ENCODE peak calls at places on chromosomes 13 and 19, in seven cellular contexts. W is progenitor cell of endocrine pancreas, E is ovary, M is fibroblast of lung, D is Calu3, X is foreskin fibroblast, B is GM13977. A is an unnamed sample.

GRCh38 chr19:28396259-28396940 is 816.6 kb downstream of the UQCRFS1 start:
- DNase-seq in X (no peak), B (no peak), D (no peak), W (no peak), M (no peak), E (no peak), A (no peak)

GRCh38 chr13:31742102-31742695 is 2.9 kb downstream of the RXFP2 start:
- DNase-seq in E (peak), D (peak), B (peak), W (peak), X (peak), M (peak), A (no peak)

GRCh38 chr13:40370662-40371061 is 295.8 kb downstream of the FOXO1 start:
- DNase-seq in X (no peak), E (no peak), B (no peak), D (no peak), W (no peak), M (no peak), A (no peak)

GRCh38 chr19:45352914-45353796 is 12.6 kb downstream of the KLC3 start:
- DNase-seq in W (no peak), D (no peak), E (no peak), M (no peak), B (no peak), X (no peak), A (no peak)

GRCh38 chr13:51684076-51684475 is 99.8 kb downstream of the WDFY2 start:
- DNase-seq in W (no peak), X (peak), B (no peak), M (no peak), E (no peak), D (no peak), A (no peak)

GRCh38 chr13:65744761-65745160 is 1485.4 kb downstream of the PCDH9 start:
- DNase-seq in W (no peak), M (peak), X (no peak), E (no peak), B (no peak), D (no peak), A (peak)

GRCh38 chr13:33026489-33027152 is 10.4 kb downstream of the KL start:
- DNase-seq in M (no peak), W (no peak), E (no peak), D (no peak), B (no peak), X (no peak), A (no peak)

GRCh38 chr19:52307275-52307674 is 10.3 kb downstream of the ZNF480 start:
- DNase-seq in X (peak), W (no peak), E (no peak), M (peak), B (no peak), D (no peak), A (no peak)

GRCh38 chr13:80524447-80525215 is 183.7 kb upstream of the SPRY2 start:
- DNase-seq in B (no peak), W (no peak), E (no peak), D (no peak), M (peak), X (peak), A (no peak)

GRCh38 chr19:54209748-54210494 is 9.3 kb downstream of the RPS9 start:
- DNase-seq in W (no peak), E (peak), M (peak), X (peak), D (peak), B (no peak), A (peak)

GRCh38 chr19:14375055-14375581 is 6.1 kb upstream of the ADGRE5 start:
- DNase-seq in E (no peak), M (no peak), X (no peak), W (no peak), B (peak), D (no peak), A (no peak)

GRCh38 chr13:77136902-77137420 is 110.0 kb upstream of the FBXL3 start:
- DNase-seq in W (no peak), D (no peak), B (no peak), M (peak), X (peak), E (no peak), A (peak)

GRCh38 chr13:71722206-71722605 is 144.8 kb downstream of the DACH1 start:
- DNase-seq in E (no peak), B (no peak), W (no peak), D (no peak), X (no peak), M (no peak), A (no peak)

GRCh38 chr19:38699027-38699346 is 45.3 kb downstream of the CAPN12 start:
- DNase-seq in D (no peak), B (no peak), W (no peak), X (no peak), M (no peak), E (no peak), A (no peak)

GRCh38 chr19:58545286-58546068 is 1.6 kb downstream of the TRIM28 start:
- DNase-seq in B (no peak), W (no peak), M (no peak), D (no peak), X (no peak), E (no peak), A (no peak)

GRCh38 chr13:54975676-54976075 is 1947.1 kb downstream of the OLFM4 start:
- DNase-seq in W (no peak), D (no peak), B (no peak), X (no peak), E (no peak), M (no peak), A (no peak)

GRCh38 chr19:42479736-42480135 is 37.0 kb upstream of the CXCL17 start:
- DNase-seq in X (no peak), D (no peak), B (no peak), M (no peak), E (no peak), W (no peak), A (no peak)

GRCh38 chr19:27773318-27774094 is 1439.4 kb downstream of the UQCRFS1 start:
- DNase-seq in D (no peak), B (no peak), X (no peak), E (no peak), W (no peak), M (no peak), A (no peak)

GRCh38 chr13:41241626-41242025 is 21.8 kb downstream of the MTRF1 start:
- DNase-seq in W (no peak), X (no peak), M (no peak), D (no peak), E (no peak), B (no peak), A (no peak)

GRCh38 chr13:32427852-32428580 is at the start of gene N4BP2L1:
- DNase-seq in B (peak), M (peak), X (no peak), D (peak), W (peak), E (peak), A (no peak)

GRCh38 chr19:56751078-56751489 is 79.5 kb upstream of the ZNF835 start:
- DNase-seq in W (no peak), E (peak), B (no peak), D (no peak), M (no peak), X (no peak), A (no peak)

GRCh38 chr13:19618925-19619324 is 14.5 kb upstream of the MPHOSPH8 start:
- DNase-seq in D (peak), M (peak), E (no peak), X (peak), B (peak), W (no peak), A (no peak)

GRCh38 chr13:33279898-33280549 is 5.5 kb downstream of the STARD13 start:
- DNase-seq in E (no peak), X (peak), B (no peak), D (peak), W (no peak), M (peak), A (no peak)

GRCh38 chr13:100707818-100708740 is 33.5 kb upstream of the TMTC4 start:
- DNase-seq in M (no peak), D (no peak), E (no peak), B (no peak), W (no peak), X (no peak), A (no peak)

GRCh38 chr13:110319397-110319773 is 12.3 kb downstream of the COL4A2 start:
- DNase-seq in M (no peak), W (no peak), E (no peak), X (no peak), D (no peak), B (no peak), A (no peak)

GRCh38 chr13:80871481-80871880 is 530.6 kb upstream of the SPRY2 start:
- DNase-seq in E (no peak), W (no peak), B (no peak), M (peak), D (no peak), X (peak), A (no peak)

GRCh38 chr13:106398289-106398688 is 137.2 kb downstream of the EFNB2 start:
- DNase-seq in D (no peak), M (no peak), B (no peak), E (no peak), W (no peak), X (no peak), A (no peak)

GRCh38 chr19:14070268-14071050 is 2.1 kb upstream of the MISP3 start:
- DNase-seq in B (no peak), D (no peak), X (no peak), W (no peak), E (no peak), M (no peak), A (no peak)

GRCh38 chr13:50513528-50513863 is 330.0 kb downstream of the DLEU7 start:
- DNase-seq in D (no peak), X (no peak), W (no peak), E (no peak), M (no peak), B (no peak), A (no peak)

GRCh38 chr13:100275746-100276145 is 186.9 kb downstream of the PCCA start:
- DNase-seq in X (no peak), D (no peak), W (no peak), E (no peak), B (no peak), M (no peak), A (no peak)

GRCh38 chr13:18235756-18236527 is 945.7 kb downstream of the TUBA3C start:
- DNase-seq in M (no peak), D (no peak), B (no peak), E (no peak), W (no peak), X (no peak), A (no peak)

GRCh38 chr19:42268142-42268703 is 829 bp upstream of the CIC start:
- DNase-seq in B (peak), D (peak), W (peak), E (peak), M (peak), X (peak), A (peak)

GRCh38 chr19:23116802-23117571 is at the start of gene ZNF730:
- DNase-seq in X (peak), W (peak), B (peak), M (peak), E (peak), D (no peak), A (peak)

GRCh38 chr13:19674898-19675297 is 41.4 kb downstream of the MPHOSPH8 start:
- DNase-seq in M (no peak), D (no peak), X (no peak), W (no peak), E (no peak), B (no peak), A (no peak)

GRCh38 chr13:31947105-31947504 is 84.5 kb upstream of the FRY start:
- DNase-seq in B (no peak), M (no peak), X (no peak), E (no peak), D (no peak), W (no peak), A (no peak)

GRCh38 chr13:40981949-40982348 is 37.2 kb downstream of the ELF1 start:
- DNase-seq in E (no peak), X (no peak), B (no peak), D (no peak), M (no peak), W (no peak), A (no peak)

GRCh38 chr19:39413903-39414608 is 1.6 kb downstream of the PLEKHG2 start:
- DNase-seq in B (no peak), D (peak), W (no peak), M (peak), X (no peak), E (peak), A (no peak)

GRCh38 chr13:49641810-49642291 is 13.5 kb downstream of the ARL11 start:
- DNase-seq in W (no peak), B (no peak), D (no peak), X (peak), M (peak), E (no peak), A (peak)

GRCh38 chr13:104571161-104571889 is 1505.1 kb upstream of the SLC10A2 start:
- DNase-seq in M (peak), D (peak), B (no peak), W (peak), E (no peak), X (peak), A (peak)
- TF ChIP-seq CTCF in M (peak), D (no peak), B (peak), W (peak), E (no peak), X (peak), A (peak)

GRCh38 chr19:19643158-19644053 is at the start of gene GMIP:
- DNase-seq in D (peak), B (peak), M (peak), W (peak), E (peak), X (peak), A (no peak)
- TF ChIP-seq CTCF in D (peak), B (peak), M (peak), W (peak), E (peak), X (peak), A (peak)

DNA sequence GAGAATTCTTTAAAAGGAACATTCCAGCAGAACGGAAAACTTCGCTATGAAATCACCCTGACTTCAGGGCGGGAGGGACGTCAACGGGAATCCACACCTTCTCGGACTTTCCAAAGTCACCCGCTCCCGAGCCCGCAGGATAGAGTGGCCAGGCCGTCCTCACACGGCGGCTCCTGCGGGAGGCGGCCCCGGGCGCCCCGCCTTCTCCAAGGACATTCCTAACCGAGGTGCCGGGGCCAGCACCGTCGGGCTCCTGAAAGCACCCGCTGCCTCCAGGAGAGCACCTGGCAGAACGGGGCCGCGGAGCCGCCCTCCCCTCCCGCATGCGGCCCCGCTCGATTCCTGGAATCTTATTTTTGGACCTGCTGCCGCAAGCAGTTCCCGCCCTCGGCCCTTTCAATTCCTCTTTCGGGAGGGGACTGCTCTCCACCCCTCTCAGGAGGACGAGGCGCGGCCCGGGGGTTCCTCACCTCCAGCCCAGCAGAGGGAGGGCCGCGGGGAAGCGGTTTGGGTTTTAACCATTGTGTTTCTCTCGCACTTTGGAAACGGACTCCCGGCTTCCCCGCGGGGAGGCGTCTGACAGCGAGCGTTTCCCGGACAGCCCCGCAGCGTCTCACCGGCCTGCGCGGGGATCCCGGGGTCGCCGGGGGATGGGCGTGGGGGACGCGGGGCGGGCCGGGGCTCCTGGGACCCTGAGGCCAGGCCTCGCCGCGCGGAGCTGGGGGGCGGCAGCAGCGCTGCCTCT is 938 bp downstream of the GAS6 start:
- DNase-seq in D (no peak), M (no peak), X (no peak), E (peak), W (no peak), B (peak), A (no peak)
- TF ChIP-seq CTCF in D (no peak), M (no peak), X (no peak), E (no peak), W (peak), B (no peak), A (peak)

GRCh38 chr19:49126575-49126974 is 7.2 kb downstream of the PPFIA3 start:
- DNase-seq in W (no peak), M (no peak), D (no peak), B (no peak), X (no peak), E (no peak), A (no peak)

GRCh38 chr19:49128545-49129237 is 9.3 kb downstream of the PPFIA3 start:
- DNase-seq in W (no peak), X (no peak), M (no peak), E (no peak), D (no peak), B (no peak), A (no peak)

GRCh38 chr19:49130325-49130724 is 11.0 kb downstream of the PPFIA3 start:
- DNase-seq in D (no peak), X (no peak), B (no peak), E (no peak), W (no peak), M (no peak), A (no peak)

GRCh38 chr19:49129238-49129583 is 9.9 kb downstream of the PPFIA3 start:
- DNase-seq in E (no peak), D (no peak), B (no peak), X (no peak), M (no peak), W (no peak), A (no peak)

GRCh38 chr19:49127674-49128544 is 8.6 kb downstream of the PPFIA3 start:
- DNase-seq in D (peak), W (peak), X (peak), M (peak), B (peak), E (peak), A (peak)
- TF ChIP-seq CTCF in D (peak), W (peak), X (no peak), M (peak), B (peak), E (no peak), A (peak)

GRCh38 chr19:33302175-33302973 is at the start of gene CEBPA:
- DNase-seq in B (peak), X (peak), M (peak), E (peak), D (peak), W (peak), A (no peak)

GRCh38 chr19:33300016-33300981 is 2.0 kb downstream of the CEBPA start:
- DNase-seq in X (no peak), E (no peak), B (no peak), M (no peak), D (no peak), W (no peak), A (no peak)

GRCh38 chr19:33301011-33301899 is 1.1 kb downstream of the CEBPA start:
- DNase-seq in X (no peak), E (no peak), D (no peak), W (no peak), B (peak), M (no peak), A (no peak)

GRCh38 chr19:33302974-33303790 is 848 bp upstream of the CEBPA start:
- DNase-seq in E (peak), M (peak), D (peak), B (peak), W (peak), X (peak), A (no peak)

DNA sequence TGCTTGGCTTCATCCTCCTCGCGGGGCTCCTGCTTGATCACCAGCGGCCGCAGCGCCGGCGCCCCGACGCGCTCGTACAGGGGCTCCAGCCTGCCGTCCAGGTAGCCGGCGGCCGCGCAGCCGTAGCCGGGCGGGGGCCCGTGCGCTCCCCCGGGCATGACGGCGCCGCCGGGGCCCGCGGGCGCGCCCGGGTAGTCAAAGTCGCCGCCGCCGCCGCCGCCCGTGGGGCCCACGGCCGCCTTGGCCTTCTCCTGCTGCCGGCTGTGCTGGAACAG is 497 bp downstream of the CEBPA start:
- DNase-seq in M (no peak), E (no peak), D (no peak), B (no peak), X (no peak), W (no peak), A (no peak)
- TF ChIP-seq CTCF in M (no peak), E (no peak), D (no peak), B (no peak), X (no peak), W (no peak), A (no peak)

GRCh38 chr13:96229356-96229755 is 139.4 kb downstream of the HS6ST3 start:
- DNase-seq in E (no peak), B (no peak), X (no peak), D (no peak), M (peak), W (no peak), A (no peak)
- TF ChIP-seq CTCF in E (no peak), B (peak), X (peak), D (no peak), M (no peak), W (peak), A (no peak)

GRCh38 chr13:97366172-97366688 is 67.7 kb upstream of the RAP2A start:
- DNase-seq in B (no peak), D (no peak), W (no peak), X (no peak), E (no peak), M (peak), A (no peak)
- TF ChIP-seq CTCF in B (peak), D (no peak), W (no peak), X (no peak), E (no peak), M (no peak), A (no peak)

GRCh38 chr19:35540356-35540927 is 5.0 kb upstream of the TMEM147 start:
- DNase-seq in W (no peak), X (no peak), D (no peak), B (no peak), E (no peak), M (no peak), A (no peak)
- TF ChIP-seq CTCF in W (no peak), X (no peak), D (no peak), B (no peak), E (no peak), M (no peak), A (no peak)

A was measured in BJ.